ENCODE peak calls at places on chromosomes 2 and 18, in five cellular contexts. One of them, this sample, is unnamed.

GRCh38 chr18:24991661-24992060 is 360.3 kb downstream of the ZNF521 start:
- DNase-seq in GM23248: no peak
- DNase-seq in right cardiac atrium: no peak
- DNase-seq in uterus: no peak
- DNase-seq in CD8-positive, alpha-beta T cell: no peak
- DNase-seq in this sample: no peak

GRCh38 chr2:55482186-55482945 is 37.2 kb upstream of the CFAP36 start:
- DNase-seq in GM23248: peak
- DNase-seq in right cardiac atrium: no peak
- DNase-seq in uterus: no peak
- DNase-seq in CD8-positive, alpha-beta T cell: no peak
- DNase-seq in this sample: no peak

GRCh38 chr2:230405824-230406223 is 10.2 kb upstream of the SP100 start:
- DNase-seq in GM23248: no peak
- DNase-seq in right cardiac atrium: no peak
- DNase-seq in uterus: no peak
- DNase-seq in CD8-positive, alpha-beta T cell: no peak
- DNase-seq in this sample: no peak

GRCh38 chr2:113219889-113220641 is 46.3 kb downstream of the PSD4 start:
- DNase-seq in GM23248: peak
- DNase-seq in right cardiac atrium: peak
- DNase-seq in uterus: no peak
- DNase-seq in CD8-positive, alpha-beta T cell: no peak
- DNase-seq in this sample: no peak

GRCh38 chr2:134679740-134680139 is 39.1 kb downstream of the TMEM163 start:
- DNase-seq in GM23248: no peak
- DNase-seq in right cardiac atrium: no peak
- DNase-seq in uterus: no peak
- DNase-seq in CD8-positive, alpha-beta T cell: no peak
- DNase-seq in this sample: no peak

GRCh38 chr2:45256173-45256866 is 247.1 kb upstream of the SIX2 start:
- DNase-seq in GM23248: no peak
- DNase-seq in right cardiac atrium: peak
- DNase-seq in uterus: no peak
- DNase-seq in CD8-positive, alpha-beta T cell: no peak
- DNase-seq in this sample: peak

GRCh38 chr2:196453613-196454047 is 185.9 kb upstream of the CCDC150 start:
- DNase-seq in GM23248: peak
- DNase-seq in right cardiac atrium: no peak
- DNase-seq in uterus: peak
- DNase-seq in CD8-positive, alpha-beta T cell: no peak
- DNase-seq in this sample: no peak

GRCh38 chr2:106160786-106161261 is 33.3 kb downstream of the UXS1 start:
- DNase-seq in GM23248: no peak
- DNase-seq in right cardiac atrium: no peak
- DNase-seq in uterus: no peak
- DNase-seq in CD8-positive, alpha-beta T cell: no peak
- DNase-seq in this sample: peak

GRCh38 chr2:18722101-18722500 is 132.7 kb upstream of the NT5C1B start:
- DNase-seq in GM23248: no peak
- DNase-seq in right cardiac atrium: no peak
- DNase-seq in uterus: no peak
- DNase-seq in CD8-positive, alpha-beta T cell: no peak
- DNase-seq in this sample: no peak
- H3K27ac ChIP-seq in GM23248: no peak
- H3K27ac ChIP-seq in right cardiac atrium: no peak
- H3K27ac ChIP-seq in uterus: no peak
- H3K27ac ChIP-seq in CD8-positive, alpha-beta T cell: no peak
- H3K27ac ChIP-seq in this sample: no peak

GRCh38 chr2:205683991-205684390 is 1.7 kb downstream of the NRP2 start:
- DNase-seq in GM23248: no peak
- DNase-seq in right cardiac atrium: no peak
- DNase-seq in uterus: no peak
- DNase-seq in CD8-positive, alpha-beta T cell: no peak
- DNase-seq in this sample: no peak
- H3K27ac ChIP-seq in GM23248: peak
- H3K27ac ChIP-seq in right cardiac atrium: no peak
- H3K27ac ChIP-seq in uterus: peak
- H3K27ac ChIP-seq in CD8-positive, alpha-beta T cell: no peak
- H3K27ac ChIP-seq in this sample: no peak

DNA sequence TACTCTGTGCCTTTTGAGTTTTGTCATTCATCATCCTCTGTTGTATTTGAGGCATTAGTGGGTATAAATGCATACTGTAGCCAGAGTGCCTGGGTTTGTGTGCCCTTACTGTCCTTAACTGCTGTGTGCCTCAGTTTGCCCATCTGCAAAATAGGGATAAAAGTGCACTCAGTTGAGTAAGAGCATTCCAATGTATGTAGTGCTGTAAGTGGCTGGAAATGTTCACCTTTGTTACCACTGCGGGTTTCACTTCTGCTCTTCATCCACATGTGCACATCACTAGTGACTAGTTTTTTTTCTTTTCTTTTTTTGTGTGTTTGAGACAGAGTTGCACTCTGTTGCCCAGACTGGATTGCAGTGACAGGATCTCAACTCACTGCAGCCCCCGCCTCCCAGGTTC is 39.9 kb downstream of the PLEKHB2 start:
- DNase-seq in GM23248: no peak
- DNase-seq in right cardiac atrium: no peak
- DNase-seq in uterus: no peak
- DNase-seq in CD8-positive, alpha-beta T cell: no peak
- DNase-seq in this sample: no peak
- H3K27ac ChIP-seq in GM23248: no peak
- H3K27ac ChIP-seq in right cardiac atrium: no peak
- H3K27ac ChIP-seq in uterus: no peak
- H3K27ac ChIP-seq in CD8-positive, alpha-beta T cell: no peak
- H3K27ac ChIP-seq in this sample: no peak

DNA sequence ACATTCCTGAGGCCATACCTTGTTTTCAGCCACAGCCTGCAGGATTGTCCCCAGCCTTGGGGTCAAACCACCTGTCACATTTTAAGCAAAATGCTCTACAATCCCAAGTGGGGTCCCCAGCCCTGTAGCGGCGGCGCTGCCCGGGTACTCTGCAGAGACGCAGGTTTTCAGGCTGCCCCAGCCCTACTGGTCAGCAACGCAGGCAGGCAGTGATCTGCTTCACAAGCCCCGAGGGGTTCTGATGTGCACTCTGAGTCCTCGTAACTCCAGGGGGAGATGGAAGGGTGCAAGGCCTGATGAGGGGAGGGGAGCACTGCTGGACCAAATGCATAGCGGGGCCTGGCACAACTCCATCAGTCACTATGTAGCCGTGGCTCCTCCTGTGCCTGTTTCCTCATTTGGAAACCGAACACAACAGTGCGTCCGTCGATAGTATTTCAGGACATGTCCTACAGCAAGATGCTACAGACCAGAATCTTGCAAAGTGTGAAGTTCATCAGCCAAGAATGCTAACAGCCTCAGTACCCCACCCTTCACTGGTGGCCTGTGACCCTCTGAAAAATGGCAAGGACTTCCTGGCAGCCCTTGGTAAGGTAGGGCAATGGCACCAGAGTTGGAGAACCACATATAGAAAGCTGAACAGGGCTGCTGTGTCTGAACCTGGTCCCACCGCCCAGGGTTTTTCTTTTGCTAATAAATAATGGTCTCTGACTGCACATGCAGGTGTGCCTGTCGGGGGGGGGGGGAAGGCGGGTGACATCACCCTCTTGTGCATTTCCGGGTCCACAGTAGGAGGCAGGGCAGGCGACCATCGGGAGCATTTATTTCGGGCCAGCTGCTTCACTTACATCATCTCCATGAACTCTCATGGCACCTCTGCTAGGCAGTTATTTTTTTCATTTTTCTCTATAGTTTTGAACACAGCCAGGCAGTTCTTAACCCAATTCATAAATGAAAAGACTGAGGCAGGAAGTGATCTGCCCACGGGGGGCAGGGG is 50.6 kb upstream of the TFCP2L1 start:
- DNase-seq in GM23248: no peak
- DNase-seq in right cardiac atrium: no peak
- DNase-seq in uterus: no peak
- DNase-seq in CD8-positive, alpha-beta T cell: no peak
- DNase-seq in this sample: no peak
- H3K27ac ChIP-seq in GM23248: no peak
- H3K27ac ChIP-seq in right cardiac atrium: no peak
- H3K27ac ChIP-seq in uterus: no peak
- H3K27ac ChIP-seq in CD8-positive, alpha-beta T cell: no peak
- H3K27ac ChIP-seq in this sample: no peak

GRCh38 chr2:226983891-226984290 is 148.0 kb downstream of the RHBDD1 start:
- DNase-seq in GM23248: no peak
- DNase-seq in right cardiac atrium: no peak
- DNase-seq in uterus: no peak
- DNase-seq in CD8-positive, alpha-beta T cell: no peak
- DNase-seq in this sample: no peak
- H3K27ac ChIP-seq in GM23248: no peak
- H3K27ac ChIP-seq in right cardiac atrium: no peak
- H3K27ac ChIP-seq in uterus: peak
- H3K27ac ChIP-seq in CD8-positive, alpha-beta T cell: no peak
- H3K27ac ChIP-seq in this sample: no peak

GRCh38 chr2:207505728-207506127 is 24.0 kb upstream of the CREB1 start:
- DNase-seq in GM23248: peak
- DNase-seq in right cardiac atrium: no peak
- DNase-seq in uterus: no peak
- DNase-seq in CD8-positive, alpha-beta T cell: no peak
- DNase-seq in this sample: no peak
- H3K27ac ChIP-seq in GM23248: peak
- H3K27ac ChIP-seq in right cardiac atrium: no peak
- H3K27ac ChIP-seq in uterus: peak
- H3K27ac ChIP-seq in CD8-positive, alpha-beta T cell: no peak
- H3K27ac ChIP-seq in this sample: peak

GRCh38 chr2:38375711-38376345 is 1.2 kb downstream of the ATL2 start:
- DNase-seq in GM23248: peak
- DNase-seq in right cardiac atrium: no peak
- DNase-seq in uterus: peak
- DNase-seq in CD8-positive, alpha-beta T cell: no peak
- DNase-seq in this sample: peak
- H3K27ac ChIP-seq in GM23248: peak
- H3K27ac ChIP-seq in right cardiac atrium: peak
- H3K27ac ChIP-seq in uterus: peak
- H3K27ac ChIP-seq in CD8-positive, alpha-beta T cell: peak
- H3K27ac ChIP-seq in this sample: peak

GRCh38 chr18:54205951-54206350 is 18.5 kb downstream of the MBD2 start:
- DNase-seq in GM23248: peak
- DNase-seq in right cardiac atrium: no peak
- DNase-seq in uterus: no peak
- DNase-seq in CD8-positive, alpha-beta T cell: no peak
- DNase-seq in this sample: no peak

GRCh38 chr18:54210463-54210862 is 14.0 kb downstream of the MBD2 start:
- DNase-seq in GM23248: no peak
- DNase-seq in right cardiac atrium: no peak
- DNase-seq in uterus: no peak
- DNase-seq in CD8-positive, alpha-beta T cell: no peak
- DNase-seq in this sample: no peak

GRCh38 chr18:54206447-54206846 is 18.0 kb downstream of the MBD2 start:
- DNase-seq in GM23248: peak
- DNase-seq in right cardiac atrium: no peak
- DNase-seq in uterus: no peak
- DNase-seq in CD8-positive, alpha-beta T cell: no peak
- DNase-seq in this sample: no peak

GRCh38 chr18:54204883-54205282 is 19.6 kb downstream of the MBD2 start:
- DNase-seq in GM23248: no peak
- DNase-seq in right cardiac atrium: no peak
- DNase-seq in uterus: no peak
- DNase-seq in CD8-positive, alpha-beta T cell: no peak
- DNase-seq in this sample: no peak

GRCh38 chr18:54209471-54210180 is 14.8 kb downstream of the MBD2 start:
- DNase-seq in GM23248: peak
- DNase-seq in right cardiac atrium: no peak
- DNase-seq in uterus: no peak
- DNase-seq in CD8-positive, alpha-beta T cell: no peak
- DNase-seq in this sample: no peak
- H3K27ac ChIP-seq in GM23248: peak
- H3K27ac ChIP-seq in right cardiac atrium: no peak
- H3K27ac ChIP-seq in uterus: no peak
- H3K27ac ChIP-seq in CD8-positive, alpha-beta T cell: no peak
- H3K27ac ChIP-seq in this sample: no peak

GRCh38 chr18:59516356-59517155 is 157.5 kb upstream of the LMAN1 start:
- DNase-seq in GM23248: peak
- DNase-seq in right cardiac atrium: peak
- DNase-seq in uterus: peak
- DNase-seq in CD8-positive, alpha-beta T cell: no peak
- DNase-seq in this sample: no peak
- H3K27ac ChIP-seq in GM23248: no peak
- H3K27ac ChIP-seq in right cardiac atrium: peak
- H3K27ac ChIP-seq in uterus: peak
- H3K27ac ChIP-seq in CD8-positive, alpha-beta T cell: no peak
- H3K27ac ChIP-seq in this sample: no peak

DNA sequence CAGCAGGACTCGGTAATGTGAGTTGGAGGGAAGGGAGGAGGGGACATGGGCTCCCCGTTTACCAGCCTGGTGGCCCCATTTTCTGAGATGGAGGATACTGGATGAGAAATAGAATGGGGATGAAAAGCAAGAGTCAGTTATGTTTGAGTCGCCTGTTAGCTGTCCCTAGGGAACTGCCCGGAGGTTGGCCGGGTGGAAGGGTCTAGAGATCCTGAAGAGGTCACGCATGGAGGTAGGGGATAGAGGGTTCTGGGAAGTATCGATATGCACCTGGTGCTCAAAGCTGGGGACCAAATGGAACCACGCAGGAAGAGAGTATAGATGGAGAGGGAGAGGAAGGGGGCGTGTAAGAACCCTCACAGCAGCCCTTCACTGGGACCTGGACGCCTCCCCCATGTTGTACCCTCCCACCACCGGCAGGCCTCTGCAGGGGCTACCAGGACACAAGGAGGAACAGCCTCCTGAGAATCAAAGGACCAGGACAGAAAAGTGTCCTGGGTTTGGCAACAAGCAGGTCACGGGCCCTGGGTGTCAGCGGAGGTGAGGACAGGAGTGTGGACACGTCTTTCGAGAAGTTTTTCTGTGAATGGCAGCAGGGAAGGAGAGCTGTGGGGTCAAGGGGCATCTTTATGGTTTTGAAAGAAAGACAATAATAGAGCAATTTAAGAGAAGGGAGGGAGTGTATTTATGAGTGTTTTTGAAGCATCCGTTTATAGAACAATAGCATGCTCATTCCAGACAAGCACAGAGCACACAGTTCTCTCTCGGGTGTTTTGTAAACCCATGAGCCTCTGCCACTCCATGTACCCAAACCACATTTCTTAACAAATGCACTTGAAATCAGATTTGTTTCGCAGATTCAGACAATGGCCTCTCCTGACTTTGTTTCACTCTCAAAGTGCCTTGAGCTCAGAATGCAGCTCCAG is 132.2 kb downstream of the SMAD7 start:
- DNase-seq in GM23248: no peak
- DNase-seq in right cardiac atrium: peak
- DNase-seq in uterus: peak
- DNase-seq in CD8-positive, alpha-beta T cell: no peak
- DNase-seq in this sample: peak
- H3K27ac ChIP-seq in GM23248: no peak
- H3K27ac ChIP-seq in right cardiac atrium: peak
- H3K27ac ChIP-seq in uterus: no peak
- H3K27ac ChIP-seq in CD8-positive, alpha-beta T cell: no peak
- H3K27ac ChIP-seq in this sample: no peak